ENCODE peak calls at places on chromosomes 2 and 18, in four cellular contexts. One of them, this sample, is unnamed.

GRCh38 chr2:158544998-158545397 is 88.2 kb downstream of the PKP4 start:
- DNase-seq in stomach: no peak
- DNase-seq in heart left ventricle: no peak
- DNase-seq in body of pancreas: no peak
- DNase-seq in this sample: no peak

GRCh38 chr2:209499071-209499470 is 75.2 kb downstream of the MAP2 start:
- DNase-seq in heart left ventricle: no peak
- DNase-seq in stomach: no peak
- DNase-seq in body of pancreas: no peak
- DNase-seq in this sample: no peak

GRCh38 chr2:217988014-217988839 is 14.6 kb downstream of the TNS1 start:
- DNase-seq in body of pancreas: peak; percentile 96
- DNase-seq in stomach: peak; percentile 95
- DNase-seq in heart left ventricle: peak; percentile 88
- DNase-seq in this sample: peak; percentile 89

GRCh38 chr2:237195396-237196119 is 109.9 kb downstream of the COPS8 start:
- DNase-seq in stomach: no peak
- DNase-seq in heart left ventricle: no peak
- DNase-seq in body of pancreas: no peak
- DNase-seq in this sample: no peak

GRCh38 chr2:147872967-147873366 is 28.1 kb downstream of the ACVR2A start:
- DNase-seq in body of pancreas: no peak
- DNase-seq in heart left ventricle: no peak
- DNase-seq in stomach: no peak
- DNase-seq in this sample: no peak

GRCh38 chr2:215022418-215022817 is 116.0 kb downstream of the ABCA12 start:
- DNase-seq in stomach: no peak
- DNase-seq in heart left ventricle: no peak
- DNase-seq in body of pancreas: no peak
- DNase-seq in this sample: no peak

GRCh38 chr2:17482651-17483050 is 35.6 kb downstream of the RAD51AP2 start:
- DNase-seq in heart left ventricle: no peak
- DNase-seq in body of pancreas: no peak
- DNase-seq in stomach: no peak
- DNase-seq in this sample: no peak

GRCh38 chr2:168712053-168712452 is 90.4 kb upstream of the NOSTRIN start:
- DNase-seq in body of pancreas: no peak
- DNase-seq in stomach: no peak
- DNase-seq in heart left ventricle: no peak
- DNase-seq in this sample: no peak

GRCh38 chr2:164542584-164543021 is 78.7 kb downstream of the GRB14 start:
- DNase-seq in body of pancreas: no peak
- DNase-seq in heart left ventricle: no peak
- DNase-seq in stomach: no peak
- DNase-seq in this sample: no peak

GRCh38 chr2:203533696-203534471 is 1.2 kb downstream of the RAPH1 start:
- DNase-seq in body of pancreas: no peak
- DNase-seq in stomach: no peak
- DNase-seq in heart left ventricle: no peak
- DNase-seq in this sample: no peak

GRCh38 chr2:213316001-213316735 is 31.9 kb downstream of the SPAG16 start:
- DNase-seq in body of pancreas: peak; percentile 28
- DNase-seq in stomach: no peak
- DNase-seq in heart left ventricle: no peak
- DNase-seq in this sample: no peak

GRCh38 chr2:171214093-171214492 is 53.4 kb upstream of the TLK1 start:
- DNase-seq in heart left ventricle: no peak
- DNase-seq in stomach: no peak
- DNase-seq in body of pancreas: no peak
- DNase-seq in this sample: no peak

GRCh38 chr2:171206422-171207115 is 45.9 kb upstream of the TLK1 start:
- DNase-seq in heart left ventricle: no peak
- DNase-seq in body of pancreas: no peak
- DNase-seq in stomach: no peak
- DNase-seq in this sample: no peak

GRCh38 chr2:171210216-171210863 is 49.6 kb upstream of the TLK1 start:
- DNase-seq in stomach: no peak
- DNase-seq in heart left ventricle: no peak
- DNase-seq in body of pancreas: no peak
- DNase-seq in this sample: no peak

GRCh38 chr2:171208648-171209047 is 48.0 kb upstream of the TLK1 start:
- DNase-seq in stomach: no peak
- DNase-seq in heart left ventricle: no peak
- DNase-seq in body of pancreas: no peak
- DNase-seq in this sample: no peak

GRCh38 chr2:171210864-171211431 is 50.3 kb upstream of the TLK1 start:
- DNase-seq in heart left ventricle: no peak
- DNase-seq in body of pancreas: no peak
- DNase-seq in stomach: no peak
- DNase-seq in this sample: no peak
- TF ChIP-seq POLR2A in heart left ventricle: no peak
- TF ChIP-seq POLR2A in body of pancreas: no peak
- TF ChIP-seq POLR2A in stomach: no peak
- TF ChIP-seq POLR2A in this sample: no peak

GRCh38 chr18:26487437-26487836 is 60.9 kb downstream of the KCTD1 start:
- DNase-seq in stomach: peak; percentile 49
- DNase-seq in body of pancreas: no peak
- DNase-seq in heart left ventricle: no peak
- DNase-seq in this sample: no peak

GRCh38 chr18:26489881-26490280 is 58.5 kb downstream of the KCTD1 start:
- DNase-seq in body of pancreas: no peak
- DNase-seq in heart left ventricle: no peak
- DNase-seq in stomach: no peak
- DNase-seq in this sample: no peak

GRCh38 chr18:26488417-26489009 is 59.8 kb downstream of the KCTD1 start:
- DNase-seq in heart left ventricle: no peak
- DNase-seq in body of pancreas: no peak
- DNase-seq in stomach: no peak
- DNase-seq in this sample: no peak

GRCh38 chr18:26491194-26491816 is 57.0 kb downstream of the KCTD1 start:
- DNase-seq in heart left ventricle: no peak
- DNase-seq in body of pancreas: no peak
- DNase-seq in stomach: no peak
- DNase-seq in this sample: no peak

DNA sequence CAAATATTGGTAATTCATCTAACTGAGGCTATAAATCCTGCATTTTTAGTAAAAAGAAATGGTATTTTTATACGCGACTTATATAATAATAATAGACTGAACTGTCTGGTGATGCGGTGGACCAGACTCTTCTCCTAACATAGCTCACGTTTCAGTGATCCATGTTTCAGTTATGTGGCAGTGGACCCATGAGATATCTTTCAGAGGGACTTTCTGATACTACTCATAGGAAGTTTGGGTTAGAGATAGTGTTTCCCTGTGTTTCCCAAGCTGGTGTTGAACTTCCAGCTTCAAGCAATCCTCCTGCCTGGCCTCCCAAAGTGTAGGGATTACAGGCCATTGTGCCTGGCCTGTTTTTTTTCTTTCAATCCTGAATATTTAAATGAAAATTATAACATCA is 59.2 kb downstream of the KCTD1 start:
- DNase-seq in heart left ventricle: no peak
- DNase-seq in body of pancreas: no peak
- DNase-seq in stomach: no peak
- DNase-seq in this sample: no peak
- H3K4me1 ChIP-seq in heart left ventricle: no peaks in the 10 kb centered on the region
- H3K4me1 ChIP-seq in body of pancreas: peaks cover 10% of the 10 kb centered on the region
- H3K4me1 ChIP-seq in stomach: no peaks in the 10 kb centered on the region
- H3K4me1 ChIP-seq in this sample: no peaks in the 10 kb centered on the region

DNA sequence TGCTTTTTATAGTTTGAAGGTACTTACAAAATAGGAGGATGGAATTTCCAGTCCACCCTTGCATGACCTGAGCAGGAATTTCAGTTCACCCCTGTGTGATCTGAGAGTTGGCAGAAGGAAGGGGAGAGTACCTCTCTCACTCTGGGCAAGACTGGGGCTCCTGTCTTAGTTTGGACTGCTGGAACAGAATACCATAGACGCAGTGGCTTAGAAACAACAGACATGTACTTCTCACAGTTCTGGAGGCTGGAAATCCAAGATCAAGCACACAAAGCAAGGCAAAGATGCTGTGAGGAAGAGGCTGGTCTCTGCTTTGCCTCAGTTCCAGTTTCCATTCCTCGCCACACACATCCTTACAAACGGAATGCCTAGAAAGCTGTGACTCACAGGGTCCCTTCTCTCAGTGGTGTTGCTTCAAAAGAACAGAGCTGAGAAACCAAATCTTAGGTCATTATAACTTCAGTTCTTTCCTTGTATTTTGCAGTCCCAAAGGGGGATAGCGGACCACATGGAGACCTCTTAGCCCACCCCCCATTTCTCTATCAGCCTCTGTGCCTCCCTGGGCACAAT is 108.8 kb upstream of the HAAO start:
- DNase-seq in body of pancreas: no peak
- DNase-seq in stomach: no peak
- DNase-seq in heart left ventricle: no peak
- DNase-seq in this sample: no peak
- H3K27ac ChIP-seq in body of pancreas: no peak overlapping the region
- H3K27ac ChIP-seq in stomach: no peak overlapping the region
- H3K27ac ChIP-seq in heart left ventricle: no peak overlapping the region
- H3K27ac ChIP-seq in this sample: no peak overlapping the region

GRCh38 chr2:39338502-39338901 is 94.7 kb upstream of the CDKL4 start:
- DNase-seq in body of pancreas: no peak
- DNase-seq in heart left ventricle: no peak
- DNase-seq in stomach: no peak
- DNase-seq in this sample: no peak

GRCh38 chr2:39334978-39335377 is 91.2 kb upstream of the CDKL4 start:
- DNase-seq in stomach: no peak
- DNase-seq in body of pancreas: no peak
- DNase-seq in heart left ventricle: no peak
- DNase-seq in this sample: no peak

GRCh38 chr2:39335930-39336329 is 92.2 kb upstream of the CDKL4 start:
- DNase-seq in stomach: no peak
- DNase-seq in body of pancreas: no peak
- DNase-seq in heart left ventricle: no peak
- DNase-seq in this sample: no peak

DNA sequence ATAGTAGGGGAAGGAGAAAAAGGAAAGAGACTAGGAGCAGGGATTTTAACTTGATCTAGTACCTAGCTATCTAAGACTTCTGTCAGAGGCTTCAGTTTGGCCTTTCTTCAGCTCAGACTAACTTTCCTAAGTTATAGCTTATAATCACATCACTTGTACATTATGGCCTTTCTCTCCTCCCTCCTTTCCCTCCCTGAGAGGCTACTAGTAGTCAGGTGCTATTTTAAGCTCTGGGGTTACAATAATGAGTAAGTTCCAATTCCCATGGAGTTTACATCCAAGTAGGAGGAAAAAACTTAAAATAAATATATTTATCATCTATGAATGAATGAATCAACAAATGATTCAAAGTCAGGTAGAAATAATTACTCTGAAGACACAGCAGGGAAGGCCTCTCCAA is 90.8 kb upstream of the CDKL4 start:
- DNase-seq in body of pancreas: no peak
- DNase-seq in stomach: no peak
- DNase-seq in heart left ventricle: no peak
- DNase-seq in this sample: no peak
- TF ChIP-seq POLR2A in body of pancreas: no peak
- TF ChIP-seq POLR2A in stomach: no peak
- TF ChIP-seq POLR2A in heart left ventricle: no peak
- TF ChIP-seq POLR2A in this sample: no peak

GRCh38 chr18:58808349-58808748 is 56.3 kb upstream of the ZNF532 start:
- DNase-seq in heart left ventricle: no peak
- DNase-seq in stomach: no peak
- DNase-seq in body of pancreas: no peak
- DNase-seq in this sample: no peak
- H3K4me1 ChIP-seq in heart left ventricle: peaks cover 7% of the 10 kb centered on the region
- H3K4me1 ChIP-seq in stomach: no peaks in the 10 kb centered on the region
- H3K4me1 ChIP-seq in body of pancreas: no peaks in the 10 kb centered on the region
- H3K4me1 ChIP-seq in this sample: no peaks in the 10 kb centered on the region